ENCODE peak calls at places on chromosomes 7 and 10, in five cellular contexts. One of them, this sample, is unnamed.

GRCh38 chr7:131104611-131105293 is 222.9 kb upstream of the MKLN1 start:
- DNase-seq in NCI-H1092: no peak
- DNase-seq in NCI-H748 treated with DMSO at 0.1 percent for 48 hours: no peak
- DNase-seq in DMS79 treated with DMSO at 0.1 percent for 48 hours: no peak
- DNase-seq in stimulated activated CD4-positive, alpha-beta T cell treated with anti-CD3 and anti-CD28 coated beads, Interleukin-2, amount 100 ng/mL, for 48 hours: no peak
- DNase-seq in this sample: no peak

GRCh38 chr10:72072046-72072445 is 16.3 kb downstream of the SPOCK2 start:
- DNase-seq in NCI-H1092: no peak
- DNase-seq in NCI-H748 treated with DMSO at 0.1 percent for 48 hours: no peak
- DNase-seq in DMS79 treated with DMSO at 0.1 percent for 48 hours: no peak
- DNase-seq in stimulated activated CD4-positive, alpha-beta T cell treated with anti-CD3 and anti-CD28 coated beads, Interleukin-2, amount 100 ng/mL, for 48 hours: no peak
- DNase-seq in this sample: no peak

GRCh38 chr7:37901236-37901827 is 15.3 kb downstream of the SFRP4 start:
- DNase-seq in NCI-H1092: peak; percentile 16
- DNase-seq in NCI-H748 treated with DMSO at 0.1 percent for 48 hours: no peak
- DNase-seq in DMS79 treated with DMSO at 0.1 percent for 48 hours: peak; percentile 1
- DNase-seq in stimulated activated CD4-positive, alpha-beta T cell treated with anti-CD3 and anti-CD28 coated beads, Interleukin-2, amount 100 ng/mL, for 48 hours: no peak
- DNase-seq in this sample: no peak

GRCh38 chr10:11533328-11533781 is 78.1 kb downstream of the USP6NL start:
- DNase-seq in NCI-H1092: no peak
- DNase-seq in NCI-H748 treated with DMSO at 0.1 percent for 48 hours: no peak
- DNase-seq in DMS79 treated with DMSO at 0.1 percent for 48 hours: no peak
- DNase-seq in stimulated activated CD4-positive, alpha-beta T cell treated with anti-CD3 and anti-CD28 coated beads, Interleukin-2, amount 100 ng/mL, for 48 hours: no peak
- DNase-seq in this sample: no peak

GRCh38 chr10:6072215-6072941 is 10.2 kb upstream of the IL2RA start:
- DNase-seq in NCI-H1092: no peak
- DNase-seq in NCI-H748 treated with DMSO at 0.1 percent for 48 hours: no peak
- DNase-seq in DMS79 treated with DMSO at 0.1 percent for 48 hours: no peak
- DNase-seq in stimulated activated CD4-positive, alpha-beta T cell treated with anti-CD3 and anti-CD28 coated beads, Interleukin-2, amount 100 ng/mL, for 48 hours: no peak
- DNase-seq in this sample: peak; percentile 28

GRCh38 chr7:109213081-109213480 is 643.4 kb downstream of the DNAJB9 start:
- DNase-seq in NCI-H1092: no peak
- DNase-seq in NCI-H748 treated with DMSO at 0.1 percent for 48 hours: no peak
- DNase-seq in DMS79 treated with DMSO at 0.1 percent for 48 hours: no peak
- DNase-seq in stimulated activated CD4-positive, alpha-beta T cell treated with anti-CD3 and anti-CD28 coated beads, Interleukin-2, amount 100 ng/mL, for 48 hours: no peak
- DNase-seq in this sample: no peak

GRCh38 chr7:141276031-141276430 is 202.2 kb downstream of the TMEM178B start:
- DNase-seq in NCI-H1092: no peak
- DNase-seq in NCI-H748 treated with DMSO at 0.1 percent for 48 hours: no peak
- DNase-seq in DMS79 treated with DMSO at 0.1 percent for 48 hours: no peak
- DNase-seq in stimulated activated CD4-positive, alpha-beta T cell treated with anti-CD3 and anti-CD28 coated beads, Interleukin-2, amount 100 ng/mL, for 48 hours: no peak
- DNase-seq in this sample: no peak

GRCh38 chr7:132246591-132246990 is 329.7 kb downstream of the PLXNA4 start:
- DNase-seq in NCI-H1092: no peak
- DNase-seq in NCI-H748 treated with DMSO at 0.1 percent for 48 hours: no peak
- DNase-seq in DMS79 treated with DMSO at 0.1 percent for 48 hours: no peak
- DNase-seq in stimulated activated CD4-positive, alpha-beta T cell treated with anti-CD3 and anti-CD28 coated beads, Interleukin-2, amount 100 ng/mL, for 48 hours: no peak
- DNase-seq in this sample: no peak

GRCh38 chr7:140263277-140263676 is 86.5 kb upstream of the KDM7A start:
- DNase-seq in NCI-H1092: no peak
- DNase-seq in NCI-H748 treated with DMSO at 0.1 percent for 48 hours: no peak
- DNase-seq in DMS79 treated with DMSO at 0.1 percent for 48 hours: no peak
- DNase-seq in stimulated activated CD4-positive, alpha-beta T cell treated with anti-CD3 and anti-CD28 coated beads, Interleukin-2, amount 100 ng/mL, for 48 hours: no peak
- DNase-seq in this sample: no peak